ENCODE peak calls at places on chromosomes 12 and 14, in eight cellular contexts. V is fibroblast of mammary gland, T is coronary artery, C is lower leg skin, W is body of pancreas, B is A549, R is Peyer's patch, O is progenitor cell of endocrine pancreas. A is an unnamed sample.

GRCh38 chr12:17266856-17267255 is 660.9 kb upstream of the LMO3 start:
- DNase-seq in R (no peak), O (no peak), V (no peak), B (no peak), W (no peak), T (no peak), C (no peak), A (no peak)

GRCh38 chr12:14885718-14886201 is at the start of gene MGP:
- DNase-seq in C (peak; percentile 75), O (no peak), B (no peak), T (peak; percentile 87), R (peak; percentile 60), V (peak; percentile 75), W (peak; percentile 42), A (no peak)

GRCh38 chr12:468671-469389 is 9.1 kb downstream of the B4GALNT3 start:
- DNase-seq in R (no peak), O (no peak), V (peak; percentile 7), B (no peak), C (no peak), W (peak; percentile 39), T (no peak), A (no peak)

GRCh38 chr14:54106802-54107377 is 150.3 kb upstream of the BMP4 start:
- DNase-seq in O (no peak), B (no peak), T (no peak), C (no peak), W (peak; percentile 21), V (no peak), R (no peak), A (no peak)

GRCh38 chr14:92914087-92914656 is 8.8 kb upstream of the CHGA start:
- DNase-seq in W (no peak), V (peak; percentile 14), T (no peak), B (no peak), O (peak; percentile 60), R (no peak), C (no peak), A (no peak)

GRCh38 chr12:58841058-58841798 is 79.1 kb downstream of the LRIG3 start:
- DNase-seq in B (no peak), V (no peak), T (no peak), R (no peak), W (no peak), O (peak; percentile 48), C (peak; percentile 51), A (no peak)

GRCh38 chr12:52366738-52367485 is at the start of gene KRT85:
- DNase-seq in R (no peak), W (no peak), C (no peak), B (no peak), V (no peak), O (no peak), T (no peak), A (no peak)

GRCh38 chr12:120628919-120629318 is 11.5 kb upstream of the CABP1 start:
- DNase-seq in C (no peak), W (peak; percentile 19), R (no peak), B (peak; percentile 28), O (no peak), V (no peak), T (no peak), A (peak; percentile 44)

GRCh38 chr12:115584156-115584555 is 693.3 kb downstream of the MED13L start:
- DNase-seq in B (no peak), C (no peak), O (no peak), T (no peak), W (no peak), R (no peak), V (no peak), A (no peak)

GRCh38 chr12:121202407-121203355 is 7.2 kb upstream of the P2RX4 start:
- DNase-seq in T (no peak), W (no peak), V (no peak), B (no peak), R (no peak), C (no peak), O (no peak), A (peak; percentile 14)

GRCh38 chr14:98512501-98513251 is 759.3 kb downstream of the BCL11B start:
- DNase-seq in O (no peak), B (no peak), W (no peak), V (no peak), T (no peak), R (no peak), C (no peak), A (no peak)

GRCh38 chr14:90903101-90903500 is 86.9 kb upstream of the TTC7B start:
- DNase-seq in B (peak; percentile 74), R (peak; percentile 79), W (peak; percentile 53), T (no peak), V (peak; percentile 64), C (peak; percentile 47), O (peak; percentile 20), A (peak; percentile 86)

GRCh38 chr14:68373124-68373646 is 419.7 kb downstream of the ZFP36L1 start:
- DNase-seq in V (no peak), B (no peak), O (no peak), W (no peak), T (no peak), C (no peak), R (no peak), A (no peak)

GRCh38 chr14:65239897-65240296 is 137.6 kb upstream of the MAX start:
- DNase-seq in R (no peak), O (no peak), C (no peak), W (no peak), T (no peak), B (no peak), V (no peak), A (peak; percentile 72)

GRCh38 chr12:16189849-16190248 is 87.6 kb downstream of the SLC15A5 start:
- DNase-seq in B (no peak), C (no peak), T (no peak), O (no peak), R (no peak), W (no peak), V (no peak), A (no peak)

GRCh38 chr12:8912910-8913309 is 1.4 kb upstream of the PHC1 start:
- DNase-seq in V (peak; percentile 5), R (no peak), O (no peak), W (peak; percentile 27), B (peak; percentile 36), C (peak; percentile 38), T (no peak), A (no peak)

GRCh38 chr14:93943052-93943451 is 15.9 kb downstream of the FAM181A start:
- DNase-seq in R (no peak), V (peak; percentile 29), B (no peak), O (no peak), T (no peak), W (no peak), C (no peak), A (no peak)

GRCh38 chr12:90062799-90063198 is 354.2 kb upstream of the ATP2B1 start:
- DNase-seq in O (no peak), T (no peak), B (no peak), C (no peak), R (no peak), V (peak; percentile 12), W (no peak), A (no peak)

GRCh38 chr14:27175489-27175888 is 577.7 kb upstream of the NOVA1 start:
- DNase-seq in C (no peak), T (no peak), O (no peak), W (no peak), R (no peak), V (no peak), B (no peak), A (no peak)

GRCh38 chr14:105107351-105107750 is 42.1 kb upstream of the GPR132 start:
- DNase-seq in V (no peak), O (no peak), C (no peak), W (no peak), T (no peak), R (peak; percentile 10), B (no peak), A (no peak)

GRCh38 chr14:105105158-105105557 is 39.9 kb upstream of the GPR132 start:
- DNase-seq in T (no peak), W (no peak), O (no peak), V (no peak), C (no peak), R (no peak), B (no peak), A (no peak)

GRCh38 chr14:105102893-105103292 is 37.7 kb upstream of the GPR132 start:
- DNase-seq in W (no peak), B (no peak), T (no peak), O (no peak), C (no peak), V (no peak), R (peak; percentile 23), A (no peak)

GRCh38 chr14:105108516-105108864 is 43.3 kb upstream of the GPR132 start:
- DNase-seq in B (no peak), V (no peak), T (peak; percentile 26), C (no peak), O (no peak), W (no peak), R (no peak), A (no peak)

GRCh38 chr14:105107781-105108515 is 42.7 kb upstream of the GPR132 start:
- DNase-seq in R (peak; percentile 21), C (no peak), T (no peak), O (no peak), B (no peak), V (no peak), W (no peak), A (no peak)
- TF ChIP-seq CTCF in R (no peak), C (no peak), T (no peak), O (no peak), B (no peak), V (no peak), W (no peak), A (no peak)

GRCh38 chr12:104340177-104340576 is 36.6 kb downstream of the EID3 start:
- DNase-seq in R (no peak), O (no peak), T (no peak), W (no peak), B (no peak), V (peak; percentile 77), C (no peak), A (no peak)

GRCh38 chr12:104342147-104342546 is 38.6 kb downstream of the EID3 start:
- DNase-seq in B (no peak), R (no peak), T (no peak), W (no peak), V (no peak), O (no peak), C (no peak), A (no peak)

GRCh38 chr12:104340917-104341611 is 37.5 kb downstream of the EID3 start:
- DNase-seq in O (no peak), W (no peak), B (no peak), R (no peak), V (no peak), C (no peak), T (no peak), A (peak; percentile 45)

GRCh38 chr12:104337030-104337558 is 33.6 kb downstream of the EID3 start:
- DNase-seq in V (no peak), R (no peak), T (no peak), B (no peak), W (no peak), O (no peak), C (no peak), A (no peak)

GRCh38 chr12:104339663-104340062 is 36.1 kb downstream of the EID3 start:
- DNase-seq in V (peak; percentile 56), R (no peak), B (no peak), O (no peak), C (no peak), W (no peak), T (no peak), A (no peak)
- TF ChIP-seq CTCF in V (peak; percentile 17), R (no peak), B (no peak), O (no peak), C (no peak), W (no peak), T (no peak), A (peak; percentile 27)

GRCh38 chr12:66103011-66103913 is 27.3 kb downstream of the LLPH start:
- DNase-seq in R (no peak), C (no peak), T (no peak), O (no peak), B (no peak), V (no peak), W (no peak), A (no peak)
- TF ChIP-seq CTCF in R (no peak), C (no peak), T (no peak), O (peak; percentile 32), B (no peak), V (no peak), W (no peak), A (no peak)

GRCh38 chr12:77724367-77724957 is 106.2 kb upstream of the NAV3 start:
- DNase-seq in T (no peak), B (no peak), R (no peak), V (peak; percentile 69), W (peak; percentile 19), O (no peak), C (no peak), A (no peak)
- TF ChIP-seq CTCF in T (no peak), B (peak; percentile 79), R (peak; percentile 51), V (peak; percentile 89), W (no peak), O (peak; percentile 66), C (no peak), A (peak; percentile 53)

A was measured in dorsolateral prefrontal cortex.